ENCODE peak calls at places on chromosome 21, in four cellular contexts. B, I, M and Z are unnamed samples.

GRCh38 chr21:33831962-33832659 is 83.5 kb downstream of the ATP5PO start:
- DNase-seq in B (no peak), I (no peak), M (no peak), Z (no peak)

GRCh38 chr21:41283211-41283818 is 33.3 kb upstream of the FAM3B start:
- DNase-seq in B (peak), I (no peak), M (no peak), Z (peak)

GRCh38 chr21:45104560-45104959 is 30.2 kb downstream of the ADARB1 start:
- DNase-seq in B (no peak), I (no peak), M (no peak), Z (peak)

GRCh38 chr21:15774590-15774989 is 44.8 kb downstream of the USP25 start:
- DNase-seq in B (no peak), I (no peak), M (no peak), Z (no peak)

GRCh38 chr21:27192286-27192685 is 225.4 kb upstream of the ADAMTS5 start:
- DNase-seq in B (no peak), I (no peak), M (no peak), Z (no peak)

GRCh38 chr21:45030637-45031218 is 43.7 kb upstream of the ADARB1 start:
- DNase-seq in B (no peak), I (peak), M (peak), Z (no peak)

GRCh38 chr21:38897532-38898421 is 92.0 kb downstream of the ETS2 start:
- DNase-seq in B (no peak), I (no peak), M (no peak), Z (no peak)

GRCh38 chr21:38909929-38910328 is 104.2 kb downstream of the ETS2 start:
- DNase-seq in B (no peak), I (no peak), M (no peak), Z (peak)

GRCh38 chr21:44753357-44753756 is 42.0 kb upstream of the TSPEAR start:
- DNase-seq in B (no peak), I (peak), M (no peak), Z (no peak)

GRCh38 chr21:18772876-18773275 is 369.3 kb upstream of the TMPRSS15 start:
- DNase-seq in B (no peak), I (no peak), M (no peak), Z (no peak)

GRCh38 chr21:36045993-36046392 is 14.3 kb downstream of the SETD4 start:
- DNase-seq in B (no peak), I (no peak), M (no peak), Z (no peak)

GRCh38 chr21:45995686-45996179 is 14.2 kb downstream of the COL6A1 start:
- DNase-seq in B (no peak), I (no peak), M (peak), Z (no peak)

GRCh38 chr21:39022035-39022900 is 161.0 kb downstream of the PSMG1 start:
- DNase-seq in B (no peak), I (no peak), M (no peak), Z (no peak)

GRCh38 chr21:36788116-36788515 is 89.2 kb downstream of the SIM2 start:
- DNase-seq in B (no peak), I (no peak), M (peak), Z (no peak)

GRCh38 chr21:29187939-29188338 is 57.5 kb downstream of the MAP3K7CL start:
- DNase-seq in B (no peak), I (no peak), M (no peak), Z (no peak)

DNA sequence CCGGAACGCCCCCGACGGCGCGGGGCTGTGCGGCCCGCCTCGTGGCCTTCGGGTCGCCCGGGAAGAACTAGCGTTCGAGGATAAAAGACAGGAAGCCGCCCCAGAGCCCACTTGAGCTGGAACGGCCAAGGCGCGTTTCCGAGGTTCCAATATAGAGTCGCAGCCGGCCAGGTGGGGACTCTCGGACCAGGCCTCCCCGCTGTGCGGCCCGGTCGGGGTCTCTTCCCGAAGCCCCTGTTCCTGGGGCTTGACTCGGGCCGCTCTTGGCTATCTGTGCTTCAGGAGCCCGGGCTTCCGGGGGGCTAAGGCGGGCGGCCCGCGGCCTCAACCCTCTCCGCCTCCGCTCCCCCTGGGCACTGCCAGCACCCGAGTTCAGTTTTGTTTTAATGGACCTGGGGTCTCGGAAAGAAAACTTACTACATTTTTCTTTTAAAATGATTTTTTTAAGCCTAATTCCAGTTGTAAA is 158.8 kb downstream of the RUNX1 start:
- DNase-seq in B (no peak), I (no peak), M (no peak), Z (no peak)
- TF ChIP-seq CTCF in B (no peak), I (no peak), M (no peak), Z (peak)

GRCh38 chr21:42668193-42668592 is 14.8 kb downstream of the PDE9A start:
- DNase-seq in B (no peak), I (no peak), M (no peak), Z (no peak)

GRCh38 chr21:42670884-42671283 is 17.5 kb downstream of the PDE9A start:
- DNase-seq in B (no peak), I (no peak), M (no peak), Z (no peak)

GRCh38 chr21:42670058-42670830 is 16.8 kb downstream of the PDE9A start:
- DNase-seq in B (no peak), I (no peak), M (no peak), Z (no peak)

GRCh38 chr21:42668620-42669019 is 15.2 kb downstream of the PDE9A start:
- DNase-seq in B (no peak), I (no peak), M (no peak), Z (no peak)

GRCh38 chr21:42669069-42669468 is 15.6 kb downstream of the PDE9A start:
- DNase-seq in B (no peak), I (no peak), M (no peak), Z (no peak)
- TF ChIP-seq CTCF in B (peak), I (no peak), M (no peak), Z (peak)

GRCh38 chr21:30439975-30440374 is at the start of gene KRTAP15-1:
- DNase-seq in B (no peak), I (no peak), M (no peak), Z (no peak)

GRCh38 chr21:30436986-30437385 is 3.1 kb upstream of the KRTAP15-1 start:
- DNase-seq in B (no peak), I (no peak), M (no peak), Z (no peak)

GRCh38 chr21:30430170-30430655 is at the start of gene KRTAP13-4:
- DNase-seq in B (no peak), I (no peak), M (no peak), Z (no peak)

GRCh38 chr21:30434033-30434631 is 4.1 kb downstream of the KRTAP13-4 start:
- DNase-seq in B (no peak), I (no peak), M (no peak), Z (no peak)
- TF ChIP-seq CTCF in B (peak), I (peak), M (no peak), Z (peak)

GRCh38 chr21:31873696-31874599 is 1.1 kb downstream of the HUNK start:
- DNase-seq in B (no peak), I (no peak), M (peak), Z (peak)
- TF ChIP-seq CTCF in B (peak), I (peak), M (no peak), Z (peak)

DNA sequence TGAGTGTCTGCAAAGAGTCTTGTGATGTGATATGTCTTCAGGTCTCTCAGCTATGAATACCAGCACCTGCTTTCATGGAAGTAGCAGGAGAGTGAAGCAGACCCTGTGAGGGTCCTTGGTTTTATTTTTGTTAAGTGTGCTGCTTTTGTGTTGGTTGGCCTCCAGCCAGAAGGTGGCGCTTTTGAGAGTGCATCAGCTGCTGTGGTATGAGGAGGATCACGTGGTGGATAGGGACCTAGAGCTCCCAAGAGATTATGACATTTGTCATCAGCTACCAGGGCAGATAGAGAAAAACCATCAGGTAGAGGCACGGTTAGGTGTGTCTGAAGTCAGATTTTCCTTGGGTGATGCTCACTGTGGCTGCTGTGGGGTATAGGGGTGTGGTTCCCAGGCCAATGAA is 1232.1 kb downstream of the MRPL39 start:
- DNase-seq in B (no peak), I (no peak), M (no peak), Z (no peak)
- TF ChIP-seq CTCF in B (no peak), I (no peak), M (no peak), Z (no peak)